ENCODE peak calls at places on chromosomes 5 and 9, in seven cellular contexts. O is CD4-positive, CD25-positive, alpha-beta regulatory T cell; U is GM23248; T is esophagus squamous epithelium; L is OCI-LY7; P is RWPE2; D is PC-3. C is an unnamed sample. For H3K36me3, the result is how much of the 10 kb centered on the place peaks cover.

GRCh38 chr9:35696520-35697215 is 6.9 kb upstream of the TPM2 start:
- DNase-seq in O (peak), U (peak), T (no peak), L (peak), P (no peak), D (peak), C (peak)

GRCh38 chr9:133956520-133957076 is 35.5 kb downstream of the VAV2 start:
- DNase-seq in O (no peak), U (peak), T (no peak), L (peak), P (no peak), D (no peak), C (peak)

GRCh38 chr5:151781201-151781600 is 9.4 kb downstream of the G3BP1 start:
- DNase-seq in O (no peak), U (peak), T (no peak), L (no peak), P (no peak), D (no peak), C (no peak)

GRCh38 chr9:136482046-136482792 is 621 bp downstream of the SEC16A start:
- DNase-seq in O (peak), U (peak), T (no peak), L (peak), P (no peak), D (peak), C (peak)

GRCh38 chr9:36899406-36899805 is 134.7 kb downstream of the PAX5 start:
- DNase-seq in O (no peak), U (no peak), T (no peak), L (no peak), P (no peak), D (no peak), C (no peak)

GRCh38 chr5:53048248-53048647 is 59.1 kb downstream of the ITGA2 start:
- DNase-seq in O (no peak), U (no peak), T (no peak), L (no peak), P (no peak), D (no peak), C (no peak)

GRCh38 chr5:139758510-139759036 is 37.0 kb upstream of the PSD2 start:
- DNase-seq in O (no peak), U (no peak), T (no peak), L (no peak), P (no peak), D (no peak), C (no peak)

GRCh38 chr5:9094582-9094981 is 451.3 kb downstream of the SEMA5A start:
- DNase-seq in O (no peak), U (peak), T (no peak), L (no peak), P (no peak), D (no peak), C (no peak)

GRCh38 chr9:9612755-9613154 is 1000.0 kb downstream of the PTPRD start:
- DNase-seq in O (no peak), U (no peak), T (no peak), L (no peak), P (no peak), D (no peak), C (no peak)

GRCh38 chr9:128412120-128412790 is 8.4 kb upstream of the CERCAM start:
- DNase-seq in O (peak), U (peak), T (no peak), L (peak), P (no peak), D (peak), C (peak)

GRCh38 chr5:19411936-19412335 is 576.1 kb downstream of the CDH18 start:
- DNase-seq in O (no peak), U (no peak), T (no peak), L (no peak), P (no peak), D (no peak), C (no peak)

GRCh38 chr9:5949103-5949699 is 58.5 kb downstream of the MLANA start:
- DNase-seq in O (peak), U (peak), T (no peak), L (no peak), P (no peak), D (peak), C (no peak)

GRCh38 chr5:57675236-57675635 is 192.6 kb upstream of the ACTBL2 start:
- DNase-seq in O (no peak), U (no peak), T (no peak), L (no peak), P (no peak), D (no peak), C (no peak)

GRCh38 chr9:4665357-4665756 is 923 bp downstream of the SPATA6L start:
- DNase-seq in O (no peak), U (peak), T (no peak), L (no peak), P (no peak), D (no peak), C (no peak)

GRCh38 chr5:113128931-113129330 is 152.3 kb downstream of the DCP2 start:
- DNase-seq in O (no peak), U (no peak), T (no peak), L (no peak), P (no peak), D (no peak), C (no peak)

GRCh38 chr5:51414516-51414915 is 31.3 kb downstream of the ISL1 start:
- DNase-seq in O (no peak), U (no peak), T (no peak), L (no peak), P (no peak), D (no peak), C (no peak)

GRCh38 chr5:151020304-151021031 is at the start of gene GPX3:
- DNase-seq in O (peak), U (peak), T (peak), L (no peak), P (no peak), D (no peak), C (peak)

GRCh38 chr5:96714951-96715451 is 52.8 kb downstream of the CAST start:
- DNase-seq in O (peak), U (peak), T (no peak), L (peak), P (no peak), D (peak), C (peak)

GRCh38 chr5:57681942-57682341 is 199.3 kb upstream of the ACTBL2 start:
- DNase-seq in O (no peak), U (no peak), T (no peak), L (no peak), P (peak), D (peak), C (no peak)

GRCh38 chr9:13598738-13599137 is 319.2 kb upstream of the MPDZ start:
- DNase-seq in O (no peak), U (no peak), T (no peak), L (no peak), P (no peak), D (no peak), C (no peak)

GRCh38 chr5:169350759-169351240 is 49.9 kb upstream of the SLIT3 start:
- DNase-seq in O (no peak), U (peak), T (no peak), L (no peak), P (peak), D (peak), C (no peak)

GRCh38 chr5:150561571-150562295 is 53.8 kb downstream of the NDST1 start:
- DNase-seq in O (no peak), U (no peak), T (no peak), L (no peak), P (no peak), D (no peak), C (no peak)

GRCh38 chr9:25716220-25716872 is 38.1 kb upstream of the TUSC1 start:
- DNase-seq in O (no peak), U (peak), T (no peak), L (peak), P (no peak), D (peak), C (peak)

GRCh38 chr5:179768326-179769085 is 25.3 kb upstream of the LTC4S start:
- DNase-seq in O (no peak), U (no peak), T (no peak), L (no peak), P (no peak), D (no peak), C (peak)

GRCh38 chr5:179766726-179767455 is 26.9 kb upstream of the LTC4S start:
- DNase-seq in O (no peak), U (peak), T (no peak), L (no peak), P (no peak), D (no peak), C (no peak)

GRCh38 chr5:179769796-179770195 is 24.0 kb upstream of the LTC4S start:
- DNase-seq in O (no peak), U (no peak), T (no peak), L (no peak), P (no peak), D (no peak), C (no peak)

GRCh38 chr5:179771496-179771895 is 22.3 kb upstream of the LTC4S start:
- DNase-seq in O (no peak), U (no peak), T (no peak), L (no peak), P (no peak), D (no peak), C (no peak)

GRCh38 chr5:179769276-179769675 is 24.5 kb upstream of the LTC4S start:
- DNase-seq in O (no peak), U (no peak), T (no peak), L (no peak), P (no peak), D (no peak), C (no peak)
- H3K36me3 ChIP-seq in O (half or more), U (under half), T (half or more), L (half or more), P (half or more), D (under half), C (under half)

GRCh38 chr5:76439929-76440328 is 36.8 kb downstream of the IQGAP2 start:
- DNase-seq in O (no peak), U (no peak), T (no peak), L (no peak), P (no peak), D (no peak), C (no peak)

GRCh38 chr5:76441101-76441500 is 38.0 kb downstream of the IQGAP2 start:
- DNase-seq in O (no peak), U (no peak), T (no peak), L (no peak), P (no peak), D (no peak), C (no peak)

GRCh38 chr5:76446776-76447175 is 43.7 kb downstream of the IQGAP2 start:
- DNase-seq in O (no peak), U (no peak), T (no peak), L (no peak), P (no peak), D (no peak), C (no peak)

GRCh38 chr5:76441890-76442673 is 39.0 kb downstream of the IQGAP2 start:
- DNase-seq in O (no peak), U (no peak), T (no peak), L (no peak), P (no peak), D (no peak), C (no peak)

DNA sequence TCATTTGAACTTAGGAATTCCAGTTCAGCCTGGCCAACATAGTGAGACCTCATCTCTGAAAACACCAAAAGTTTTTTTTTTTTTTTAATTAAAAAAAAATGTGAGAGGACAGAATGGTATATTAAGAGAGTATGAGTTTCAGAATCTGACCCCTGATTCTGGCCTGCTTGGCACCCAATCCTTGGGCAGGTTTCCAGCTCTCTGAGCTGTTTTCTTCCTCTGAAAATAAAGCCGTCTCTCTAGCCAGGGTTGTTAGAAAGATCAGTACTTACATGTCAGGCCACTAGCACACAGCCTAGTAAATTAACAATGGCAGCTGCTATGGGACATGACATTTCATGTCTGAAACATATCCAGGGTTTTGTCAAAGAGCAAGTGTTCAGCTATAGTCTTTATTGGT is 40.3 kb downstream of the IQGAP2 start:
- DNase-seq in O (no peak), U (no peak), T (no peak), L (no peak), P (no peak), D (no peak), C (no peak)
- H3K36me3 ChIP-seq in O (under half), U (under half), T (under half), L (under half), P (under half), D (under half), C (under half)

GRCh38 chr5:123365163-123365562 is 58.0 kb downstream of the CEP120 start:
- DNase-seq in O (no peak), U (peak), T (no peak), L (no peak), P (no peak), D (no peak), C (no peak)

GRCh38 chr5:123364443-123364842 is 58.8 kb downstream of the CEP120 start:
- DNase-seq in O (no peak), U (no peak), T (no peak), L (no peak), P (no peak), D (no peak), C (no peak)

GRCh38 chr5:123369371-123369968 is 53.7 kb downstream of the CEP120 start:
- DNase-seq in O (no peak), U (no peak), T (no peak), L (no peak), P (no peak), D (no peak), C (no peak)

GRCh38 chr5:123371575-123372179 is 51.5 kb downstream of the CEP120 start:
- DNase-seq in O (no peak), U (peak), T (no peak), L (peak), P (no peak), D (peak), C (peak)

GRCh38 chr5:123367739-123368138 is 55.5 kb downstream of the CEP120 start:
- DNase-seq in O (no peak), U (peak), T (no peak), L (peak), P (no peak), D (peak), C (peak)
- H3K36me3 ChIP-seq in O (half or more), U (under half), T (under half), L (half or more), P (half or more), D (under half), C (under half)

DNA sequence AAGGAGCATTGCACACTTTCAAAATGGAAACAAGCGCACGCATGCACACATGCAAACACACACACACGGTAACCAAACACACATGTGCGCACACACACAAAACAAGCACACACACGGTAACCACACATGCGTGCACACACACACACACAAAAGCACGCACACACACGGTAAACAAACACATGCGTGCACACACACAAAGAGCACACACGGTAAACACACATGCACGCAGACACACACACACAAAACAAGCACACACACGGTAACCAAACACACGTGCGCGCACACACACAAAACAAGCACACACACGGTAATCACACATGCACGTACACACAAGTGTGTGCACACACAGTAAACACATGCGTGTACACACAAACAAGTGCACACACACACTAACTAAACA is 19.3 kb upstream of the SLC6A3 start:
- DNase-seq in O (no peak), U (no peak), T (no peak), L (no peak), P (peak), D (no peak), C (no peak)
- H3K36me3 ChIP-seq in O (under half), U (under half), T (half or more), L (half or more), P (half or more), D (half or more), C (under half)

GRCh38 chr9:18394847-18395355 is 79.1 kb upstream of the ADAMTSL1 start:
- DNase-seq in O (no peak), U (no peak), T (no peak), L (no peak), P (no peak), D (no peak), C (no peak)
- H3K36me3 ChIP-seq in O (under half), U (under half), T (under half), L (under half), P (under half), D (under half), C (under half)

DNA sequence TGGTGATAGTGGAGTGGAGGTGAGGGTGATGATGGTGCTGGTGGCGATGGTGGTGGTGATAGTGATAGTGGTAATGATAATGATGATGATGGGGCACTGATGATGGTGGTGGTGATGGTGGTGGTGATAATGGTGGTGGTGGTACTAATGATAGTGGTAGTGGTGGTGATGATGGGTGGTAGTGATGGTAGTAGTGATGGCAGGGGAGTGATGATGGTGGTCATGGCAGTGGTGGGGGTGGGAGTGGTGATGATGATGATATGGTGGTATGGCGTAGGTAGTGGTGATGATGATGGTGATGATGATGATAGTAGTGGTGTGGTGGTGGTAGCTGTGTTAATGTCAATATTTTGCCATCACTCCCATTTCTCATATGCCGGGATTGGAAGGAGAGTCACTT is 44.5 kb upstream of the ORM1 start:
- DNase-seq in O (no peak), U (no peak), T (no peak), L (no peak), P (no peak), D (no peak), C (no peak)
- H3K36me3 ChIP-seq in O (under half), U (under half), T (under half), L (under half), P (under half), D (under half), C (under half)

GRCh38 chr9:715310-715709 is 126.2 kb upstream of the DMRT1 start:
- DNase-seq in O (no peak), U (no peak), T (no peak), L (no peak), P (no peak), D (no peak), C (no peak)
- H3K36me3 ChIP-seq in O (under half), U (under half), T (half or more), L (under half), P (half or more), D (under half), C (under half)

DNA sequence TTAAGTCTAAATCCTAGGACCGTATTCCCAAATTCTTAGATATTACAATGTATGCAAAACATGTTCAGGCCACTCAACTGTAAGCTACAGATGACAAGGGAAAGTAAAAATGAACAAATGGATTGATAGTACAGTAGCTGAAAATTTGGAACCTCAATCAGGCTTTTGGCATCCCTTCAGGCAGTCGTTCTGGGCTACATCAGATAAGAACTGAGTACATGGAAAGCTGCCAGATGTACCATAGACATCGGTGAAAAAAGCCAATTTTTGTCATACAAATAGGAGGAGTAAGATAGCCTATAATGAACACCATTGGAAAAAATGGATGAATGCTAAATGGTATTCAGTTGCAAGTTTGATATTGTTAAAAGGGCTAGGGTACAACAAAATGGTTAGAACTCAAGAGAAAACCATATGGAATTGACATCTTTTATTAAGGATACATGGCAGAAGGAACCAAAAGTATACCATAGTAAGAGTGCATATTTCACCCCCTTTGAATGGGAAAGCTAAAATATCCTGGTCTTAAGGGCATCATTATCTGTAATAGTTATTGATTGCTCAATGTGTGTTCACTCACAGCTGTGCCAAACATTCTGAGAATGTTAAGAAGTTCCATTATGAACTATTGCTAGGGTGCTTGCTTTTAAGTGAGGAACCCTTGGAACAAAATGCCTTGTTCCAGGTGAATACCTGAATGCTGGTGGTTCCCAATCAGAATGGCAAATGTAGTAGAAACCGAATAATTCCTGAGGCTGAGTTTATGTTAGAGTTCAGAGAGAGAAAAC is 86.4 kb downstream of the NR3C1 start:
- DNase-seq in O (no peak), U (peak), T (no peak), L (no peak), P (no peak), D (peak), C (no peak)
- H3K36me3 ChIP-seq in O (under half), U (under half), T (under half), L (under half), P (under half), D (under half), C (under half)